ENCODE peak calls at places on chromosomes 5 and 9, in nine cellular contexts. S is GM19239, Y is esophagus squamous epithelium, F is tibial artery, D is EH, T is skeletal muscle cell, G is T-cell, V is AG08396, Z is activated T-cell treated with anti-CD3 and anti-CD28 coated beads for 1 hour. N is an unnamed sample.

GRCh38 chr5:87912419-87912818 is 356.2 kb downstream of the TMEM161B start:
- DNase-seq in Y (no peak), D (no peak), F (no peak), T (no peak), S (no peak), G (no peak), Z (no peak), V (no peak), N (no peak)

GRCh38 chr5:94217745-94218144 is 400.7 kb downstream of the KIAA0825 start:
- DNase-seq in Y (no peak), G (no peak), Z (no peak), T (no peak), D (no peak), S (no peak), V (no peak), F (no peak), N (no peak)

GRCh38 chr5:132483101-132483500 is 7.5 kb downstream of the IRF1 start:
- DNase-seq in Y (no peak), F (peak; percentile 44), V (no peak), G (no peak), S (no peak), Z (no peak), D (no peak), T (no peak), N (no peak)

GRCh38 chr5:119404033-119404432 is 48.2 kb downstream of the TNFAIP8 start:
- DNase-seq in Z (no peak), D (no peak), V (no peak), F (no peak), T (no peak), S (no peak), Y (no peak), G (no peak), N (no peak)

GRCh38 chr5:155871623-155872022 is 455.3 kb upstream of the SGCD start:
- DNase-seq in D (no peak), T (no peak), Y (no peak), G (no peak), V (no peak), S (no peak), Z (no peak), F (no peak), N (no peak)

GRCh38 chr5:32942225-32942989 is 231.3 kb downstream of the NPR3 start:
- DNase-seq in Y (no peak), S (peak; percentile 9), F (no peak), G (no peak), V (no peak), D (peak; percentile 28), Z (no peak), T (no peak), N (peak; percentile 40)

GRCh38 chr5:34703767-34704324 is 47.7 kb downstream of the RAI14 start:
- DNase-seq in Y (no peak), G (no peak), V (no peak), F (no peak), Z (no peak), T (no peak), D (no peak), S (no peak), N (no peak)

GRCh38 chr9:95507456-95508241 is 9.1 kb downstream of the PTCH1 start:
- DNase-seq in V (peak; percentile 31), S (no peak), Z (peak; percentile 24), G (no peak), T (peak; percentile 36), Y (peak; percentile 12), F (peak; percentile 80), D (peak; percentile 69), N (peak; percentile 87)

GRCh38 chr5:137280656-137281055 is 218.5 kb downstream of the SPOCK1 start:
- DNase-seq in G (no peak), D (no peak), Z (no peak), F (no peak), Y (no peak), S (no peak), T (no peak), V (peak; percentile 21), N (no peak)